ENCODE peak calls at places on chromosome 3, in ten cellular contexts. N, I, Y, F, M, E, A, G, Q and X are unnamed samples.

GRCh38 chr3:194272221-194272620 is 78.9 kb downstream of the CPN2 start:
- DNase-seq in N (no peak), I (no peak), Y (no peak), F (no peak), M (no peak), E (no peak), A (no peak), G (no peak), Q (no peak), X (no peak)

GRCh38 chr3:135917076-135917475 is 48.5 kb upstream of the PPP2R3A start:
- DNase-seq in N (no peak), I (no peak), Y (no peak), F (no peak), M (no peak), E (no peak), A (no peak), G (no peak), Q (no peak), X (no peak)

GRCh38 chr3:196942915-196943277 is 568 bp upstream of the NCBP2 start:
- DNase-seq in N (peak; percentile 27), I (no peak), Y (no peak), F (no peak), M (peak; percentile 18), E (no peak), A (no peak), G (no peak), Q (peak; percentile 53), X (no peak)

GRCh38 chr3:32780071-32780734 is 37.6 kb upstream of the TRIM71 start:
- DNase-seq in N (no peak), I (peak; percentile 79), Y (no peak), F (no peak), M (no peak), E (peak; percentile 26), A (no peak), G (no peak), Q (no peak), X (no peak)

GRCh38 chr3:107412376-107412775 is 35.1 kb downstream of the CCDC54 start:
- DNase-seq in N (no peak), I (no peak), Y (no peak), F (no peak), M (no peak), E (no peak), A (no peak), G (no peak), Q (peak; percentile 84), X (no peak)

GRCh38 chr3:15317164-15317477 is 15.3 kb downstream of the SH3BP5 start:
- DNase-seq in N (no peak), I (no peak), Y (no peak), F (no peak), M (no peak), E (no peak), A (no peak), G (no peak), Q (peak; percentile 75), X (no peak)

GRCh38 chr3:197736010-197736490 is 654 bp downstream of the RUBCN start:
- DNase-seq in N (peak; percentile 47), I (no peak), Y (no peak), F (no peak), M (peak; percentile 61), E (peak; percentile 54), A (peak; percentile 26), G (no peak), Q (peak; percentile 54), X (peak; percentile 16)

GRCh38 chr3:195907730-195908438 is 467 bp downstream of the TNK2 start:
- DNase-seq in N (peak; percentile 26), I (no peak), Y (no peak), F (no peak), M (peak; percentile 69), E (no peak), A (peak; percentile 53), G (no peak), Q (peak; percentile 29), X (peak; percentile 48)

GRCh38 chr3:59695858-59696257 is 646.0 kb upstream of the CFAP20DC start:
- DNase-seq in N (no peak), I (no peak), Y (no peak), F (no peak), M (no peak), E (no peak), A (no peak), G (no peak), Q (no peak), X (no peak)

GRCh38 chr3:55471084-55471483 is 16.0 kb downstream of the WNT5A start:
- DNase-seq in N (no peak), I (no peak), Y (no peak), F (no peak), M (no peak), E (no peak), A (no peak), G (no peak), Q (no peak), X (no peak)

GRCh38 chr3:115697263-115698053 is 74.1 kb downstream of the GAP43 start:
- DNase-seq in N (no peak), I (no peak), Y (no peak), F (no peak), M (no peak), E (no peak), A (no peak), G (no peak), Q (peak; percentile 24), X (no peak)

GRCh38 chr3:32177702-32178198 is 60.7 kb upstream of the CMTM8 start:
- DNase-seq in N (peak; percentile 71), I (peak; percentile 88), Y (no peak), F (peak; percentile 51), M (peak; percentile 69), E (peak; percentile 87), A (no peak), G (peak; percentile 91), Q (peak; percentile 74), X (peak; percentile 22)

GRCh38 chr3:70519913-70520659 is 207.6 kb upstream of the MDFIC2 start:
- DNase-seq in N (no peak), I (no peak), Y (no peak), F (no peak), M (no peak), E (no peak), A (no peak), G (no peak), Q (peak; percentile 8), X (no peak)

GRCh38 chr3:99669879-99670555 is 31.6 kb downstream of the COL8A1 start:
- DNase-seq in N (peak; percentile 52), I (no peak), Y (no peak), F (no peak), M (no peak), E (no peak), A (no peak), G (peak; percentile 55), Q (peak; percentile 83), X (no peak)

GRCh38 chr3:45994661-45995369 is 809 bp downstream of the FYCO1 start:
- DNase-seq in N (no peak), I (peak; percentile 7), Y (no peak), F (no peak), M (peak; percentile 38), E (peak; percentile 55), A (peak; percentile 64), G (no peak), Q (peak; percentile 54), X (peak; percentile 47)
- H3K4me1 ChIP-seq in N (peaks cover 3% of the 10 kb centered on the region), I (peaks cover 26% of the 10 kb centered on the region), Y (peaks cover 64% of the 10 kb centered on the region), F (no peaks in the 10 kb centered on the region), M (peaks cover 30% of the 10 kb centered on the region), E (peaks cover 11% of the 10 kb centered on the region), A (peaks cover 49% of the 10 kb centered on the region), G (peaks cover 7% of the 10 kb centered on the region), Q (peaks cover 17% of the 10 kb centered on the region), X (peaks cover 35% of the 10 kb centered on the region)

GRCh38 chr3:152403632-152404066 is 134.9 kb downstream of the MBNL1 start:
- DNase-seq in N (peak; percentile 90), I (no peak), Y (peak; percentile 78), F (no peak), M (no peak), E (no peak), A (no peak), G (no peak), Q (no peak), X (no peak)
- H3K4me1 ChIP-seq in N (peaks cover 6% of the 10 kb centered on the region), I (peaks cover 29% of the 10 kb centered on the region), Y (peaks cover 97% of the 10 kb centered on the region), F (peaks cover 11% of the 10 kb centered on the region), M (peaks cover 11% of the 10 kb centered on the region), E (peaks cover 5% of the 10 kb centered on the region), A (peaks cover 73% of the 10 kb centered on the region), G (peaks cover 22% of the 10 kb centered on the region), Q (peaks cover 78% of the 10 kb centered on the region), X (peaks cover 23% of the 10 kb centered on the region)

DNA sequence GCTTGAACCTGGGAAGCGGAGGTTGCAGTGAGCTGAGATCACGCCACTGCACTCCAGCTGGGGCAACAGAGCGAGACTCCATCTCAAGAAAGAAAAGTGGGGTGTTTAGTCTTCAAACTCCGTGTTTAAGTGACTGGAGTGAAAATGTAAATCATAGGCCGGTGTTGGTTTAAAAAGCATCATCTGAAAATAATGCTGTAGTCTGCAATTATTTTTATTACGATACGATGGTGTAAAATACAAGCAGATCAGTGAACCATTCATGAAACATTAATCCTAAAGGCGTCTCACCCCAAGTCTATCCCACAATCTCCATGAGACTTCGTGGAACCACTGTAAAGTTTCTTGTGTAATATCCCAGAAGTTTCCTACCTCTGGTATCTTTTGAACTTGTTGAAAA is 6.3 kb downstream of the CTNNB1 start:
- DNase-seq in N (no peak), I (no peak), Y (no peak), F (no peak), M (no peak), E (no peak), A (no peak), G (no peak), Q (no peak), X (no peak)
- H3K4me1 ChIP-seq in N (peaks cover 3% of the 10 kb centered on the region), I (peaks cover 69% of the 10 kb centered on the region), Y (peaks cover 90% of the 10 kb centered on the region), F (peaks cover 24% of the 10 kb centered on the region), M (peaks cover 27% of the 10 kb centered on the region), E (peaks cover 68% of the 10 kb centered on the region), A (peaks cover 88% of the 10 kb centered on the region), G (peaks cover 35% of the 10 kb centered on the region), Q (peaks cover 56% of the 10 kb centered on the region), X (peaks cover 27% of the 10 kb centered on the region)

GRCh38 chr3:157151627-157152026 is 8.3 kb downstream of the CCNL1 start:
- DNase-seq in N (peak; percentile 49), I (no peak), Y (no peak), F (no peak), M (no peak), E (no peak), A (no peak), G (no peak), Q (no peak), X (no peak)

GRCh38 chr3:157152438-157152837 is 7.5 kb downstream of the CCNL1 start:
- DNase-seq in N (peak; percentile 26), I (no peak), Y (no peak), F (no peak), M (no peak), E (no peak), A (no peak), G (no peak), Q (no peak), X (no peak)

GRCh38 chr3:157151151-157151550 is 8.8 kb downstream of the CCNL1 start:
- DNase-seq in N (peak; percentile 53), I (no peak), Y (no peak), F (no peak), M (no peak), E (no peak), A (no peak), G (no peak), Q (no peak), X (no peak)

GRCh38 chr3:157154563-157155333 is 5.2 kb downstream of the CCNL1 start:
- DNase-seq in N (peak; percentile 33), I (no peak), Y (no peak), F (no peak), M (no peak), E (no peak), A (no peak), G (no peak), Q (no peak), X (no peak)

DNA sequence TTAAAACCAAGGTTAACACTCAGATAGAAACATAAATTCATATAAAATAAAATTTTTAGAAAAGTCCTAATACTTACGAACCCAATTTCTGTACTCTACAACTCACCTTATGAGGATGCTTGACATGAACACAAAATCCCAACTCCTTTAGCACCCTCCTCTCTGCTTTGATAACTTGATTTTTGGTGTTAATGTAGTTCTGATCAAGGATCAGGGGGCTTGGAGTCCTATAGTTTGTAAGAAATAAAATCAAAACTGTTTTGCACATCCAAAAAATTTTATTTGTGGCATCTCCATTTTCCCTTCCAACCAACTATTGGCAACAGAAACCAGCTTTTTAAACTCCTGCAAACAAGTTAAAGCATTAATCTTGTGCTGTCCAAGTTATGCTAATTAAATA is 7.0 kb downstream of the CCNL1 start:
- DNase-seq in N (peak; percentile 26), I (no peak), Y (no peak), F (no peak), M (no peak), E (no peak), A (no peak), G (no peak), Q (no peak), X (no peak)
- H3K4me1 ChIP-seq in N (no peaks in the 10 kb centered on the region), I (peaks cover 48% of the 10 kb centered on the region), Y (peaks cover 61% of the 10 kb centered on the region), F (peaks cover 36% of the 10 kb centered on the region), M (peaks cover 43% of the 10 kb centered on the region), E (peaks cover 27% of the 10 kb centered on the region), A (peaks cover 51% of the 10 kb centered on the region), G (peaks cover 31% of the 10 kb centered on the region), Q (peaks cover 44% of the 10 kb centered on the region), X (peaks cover 26% of the 10 kb centered on the region)